ENCODE peak calls at places on chromosome 9, in six cellular contexts. D is brain microvascular endothelial cell, Z is foreskin fibroblast, W is cardiac fibroblast, O is breast epithelium, U is AG09309. B is an unnamed sample.

GRCh38 chr9:94622087-94622486 is 17.2 kb downstream of the FBP1 start:
- DNase-seq in O (no peak), D (no peak), Z (no peak), U (no peak), W (no peak), B (no peak)

GRCh38 chr9:3989915-3990314 is 310.0 kb downstream of the GLIS3 start:
- DNase-seq in Z (no peak), W (no peak), O (no peak), U (no peak), D (no peak), B (no peak)

GRCh38 chr9:113631811-113632665 is 168.5 kb downstream of the RGS3 start:
- DNase-seq in Z (peak; percentile 43), D (no peak), O (no peak), U (no peak), W (no peak), B (no peak)

GRCh38 chr9:93950619-93951601 is 4.2 kb downstream of the BARX1 start:
- DNase-seq in W (peak; percentile 28), D (no peak), O (no peak), U (no peak), Z (peak; percentile 47), B (peak; percentile 37)

GRCh38 chr9:84371737-84372136 is 31.2 kb upstream of the SLC28A3 start:
- DNase-seq in W (peak; percentile 96), O (peak; percentile 63), U (peak; percentile 96), Z (peak; percentile 92), D (peak; percentile 84), B (no peak)

GRCh38 chr9:3954950-3955670 is 344.8 kb downstream of the GLIS3 start:
- DNase-seq in O (no peak), Z (peak; percentile 54), W (peak; percentile 47), U (no peak), D (peak; percentile 65), B (no peak)

GRCh38 chr9:89408628-89409101 is 89.2 kb downstream of the SEMA4D start:
- DNase-seq in W (no peak), O (no peak), U (no peak), D (no peak), Z (no peak), B (no peak)

GRCh38 chr9:95316794-95317118 is 753 bp downstream of the FANCC start:
- DNase-seq in D (peak; percentile 16), W (peak; percentile 60), O (peak; percentile 32), U (no peak), Z (peak; percentile 70), B (peak; percentile 76)

GRCh38 chr9:89903076-89903475 is 298.3 kb downstream of the GADD45G start:
- DNase-seq in O (no peak), W (no peak), D (no peak), U (no peak), Z (no peak), B (no peak)

GRCh38 chr9:126615251-126615790 is 1.6 kb downstream of the LMX1B start:
- DNase-seq in D (no peak), W (no peak), Z (no peak), U (no peak), O (peak; percentile 72), B (peak; percentile 54)

GRCh38 chr9:112631313-112631712 is 86.6 kb downstream of the INIP start:
- DNase-seq in D (no peak), O (no peak), Z (no peak), W (no peak), U (no peak), B (no peak)

GRCh38 chr9:6884960-6885359 is 127.2 kb downstream of the KDM4C start:
- DNase-seq in D (no peak), O (no peak), Z (no peak), W (no peak), U (no peak), B (no peak)

GRCh38 chr9:81074261-81074660 is 615.1 kb downstream of the TLE1 start:
- DNase-seq in O (no peak), Z (no peak), U (no peak), W (no peak), D (no peak), B (no peak)

GRCh38 chr9:684950-685340 is 156.6 kb upstream of the DMRT1 start:
- DNase-seq in W (peak; percentile 85), D (peak; percentile 80), Z (peak; percentile 88), O (no peak), U (no peak), B (no peak)

GRCh38 chr9:136645343-136645902 is 17.3 kb upstream of the EGFL7 start:
- DNase-seq in D (no peak), U (no peak), Z (no peak), W (no peak), O (no peak), B (peak; percentile 15)

GRCh38 chr9:129362287-129363098 is 184.4 kb upstream of the IER5L start:
- DNase-seq in Z (no peak), U (no peak), D (no peak), O (peak; percentile 66), W (no peak), B (no peak)
- TF ChIP-seq CTCF in Z (no peak), U (no peak), D (no peak), O (no peak), W (no peak), B (no peak)

GRCh38 chr9:5326893-5327548 is 12.7 kb downstream of the RLN1 start:
- DNase-seq in O (no peak), U (no peak), W (no peak), D (no peak), Z (peak; percentile 34), B (peak; percentile 38)

GRCh38 chr9:5326187-5326586 is 13.5 kb downstream of the RLN1 start:
- DNase-seq in Z (no peak), D (no peak), W (no peak), O (no peak), U (no peak), B (no peak)

GRCh38 chr9:5315187-5315923 is 10.8 kb upstream of the RLN2 start:
- DNase-seq in D (no peak), U (no peak), Z (no peak), O (no peak), W (no peak), B (no peak)

DNA sequence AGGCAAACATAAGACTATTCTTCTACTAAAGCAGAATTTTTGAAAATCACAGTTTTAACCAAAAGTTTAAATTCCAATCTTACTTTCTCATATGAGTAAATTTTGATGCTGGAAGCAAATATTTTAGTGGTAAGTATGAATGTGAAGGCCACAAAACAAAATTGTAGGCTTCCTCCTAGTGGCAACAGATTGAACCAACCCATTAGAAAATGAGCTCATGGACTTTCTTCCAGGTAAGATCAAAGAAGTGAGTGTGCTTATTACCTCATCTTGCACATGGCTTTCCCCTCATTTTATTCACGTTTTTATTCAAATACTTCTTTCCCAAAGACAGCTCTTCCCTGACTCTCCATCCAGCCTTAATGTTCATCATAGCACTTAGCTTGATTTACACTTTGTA is 16.5 kb upstream of the RLN2 start:
- DNase-seq in W (peak; percentile 15), U (no peak), O (no peak), D (no peak), Z (no peak), B (no peak)
- TF ChIP-seq CTCF in W (peak; percentile 9), U (peak; percentile 25), O (no peak), D (peak; percentile 10), Z (peak; percentile 15), B (no peak)

GRCh38 chr9:135048758-135049284 is 38.6 kb upstream of the OLFM1 start:
- DNase-seq in W (no peak), U (no peak), D (no peak), Z (no peak), O (no peak), B (no peak)

GRCh38 chr9:135051316-135052038 is 36.0 kb upstream of the OLFM1 start:
- DNase-seq in D (no peak), U (no peak), W (no peak), Z (no peak), O (no peak), B (no peak)

GRCh38 chr9:135050072-135050990 is 37.1 kb upstream of the OLFM1 start:
- DNase-seq in O (no peak), D (no peak), Z (no peak), W (no peak), U (no peak), B (no peak)

GRCh38 chr9:135049460-135049859 is 38.0 kb upstream of the OLFM1 start:
- DNase-seq in W (no peak), Z (no peak), D (no peak), O (no peak), U (no peak), B (no peak)

DNA sequence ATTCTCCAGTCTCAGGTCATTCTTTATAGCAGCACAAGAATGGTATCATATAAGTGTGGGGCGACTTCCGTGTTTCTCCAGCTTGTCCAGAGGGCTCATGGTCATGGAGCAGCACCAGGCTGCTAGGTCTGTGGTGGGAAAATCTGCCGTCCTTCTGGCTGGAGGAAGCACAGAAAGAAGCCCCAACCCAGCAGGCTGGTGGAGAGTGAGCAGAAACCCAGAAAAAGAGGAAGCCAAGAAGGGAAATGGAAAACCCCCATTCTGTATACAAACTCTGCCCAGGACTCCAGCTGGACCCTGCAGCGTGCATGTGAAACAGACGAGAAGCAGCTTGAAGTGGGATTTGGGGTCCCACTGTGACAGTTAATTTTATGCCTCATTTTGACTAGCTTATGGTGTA is 34.3 kb upstream of the OLFM1 start:
- DNase-seq in W (no peak), U (no peak), Z (no peak), O (no peak), D (no peak), B (no peak)
- TF ChIP-seq CTCF in W (no peak), U (no peak), Z (no peak), O (no peak), D (no peak), B (no peak)

DNA sequence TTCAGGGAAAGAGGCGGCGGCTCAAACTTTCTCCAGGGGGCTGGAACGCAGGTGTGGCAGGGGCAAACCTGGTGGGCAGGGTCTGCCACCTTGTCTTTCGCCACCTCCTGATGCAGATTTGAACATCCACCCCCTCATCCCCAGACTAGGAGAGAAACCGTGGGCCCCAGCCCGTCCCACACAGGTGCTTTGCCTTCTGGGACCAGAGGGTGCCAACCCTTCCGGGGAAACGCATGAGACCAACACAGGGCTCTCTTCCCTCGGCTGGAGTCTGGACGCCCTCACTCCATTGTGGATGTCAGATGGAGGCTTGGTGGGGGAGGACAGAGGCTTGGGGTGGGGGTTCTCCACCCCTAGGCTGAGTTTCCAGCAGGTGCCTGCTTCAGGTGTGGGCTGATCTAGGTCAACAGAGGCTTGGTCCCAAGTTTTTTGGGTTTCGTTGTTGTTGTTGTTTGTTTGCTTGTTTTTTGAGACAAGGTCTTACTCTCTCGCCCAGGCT is 9.6 kb downstream of the C9orf50 start:
- DNase-seq in D (no peak), O (no peak), U (no peak), W (no peak), Z (no peak), B (no peak)
- TF ChIP-seq CTCF in D (no peak), O (no peak), U (no peak), W (no peak), Z (no peak), B (no peak)